ENCODE peak calls at places on chromosomes 12 and 14, in nine cellular contexts. J is NCI-H524; H is EL; Y is NCI-H460; Z is stimulated activated CD4-positive, alpha-beta T cell treated with anti-CD3 and anti-CD28 coated beads, Interleukin-4, amount 100 ng/mL, for 24 hours; U is fibroblast of villous mesenchyme; T is HFF-Myc; X is ureter; Q is bronchial epithelial cell. C is an unnamed sample.

GRCh38 chr14:104362761-104363605 is 216.6 kb upstream of the C14orf180 start:
- DNase-seq in Y (no peak), Q (no peak), X (no peak), H (no peak), T (no peak), U (no peak), J (no peak), Z (no peak), C (no peak)

GRCh38 chr12:79773896-79774295 is 83.1 kb upstream of the PAWR start:
- DNase-seq in U (no peak), Y (no peak), J (no peak), H (no peak), Z (no peak), T (no peak), X (no peak), Q (no peak), C (no peak)

GRCh38 chr12:109606261-109607028 is 32.9 kb downstream of the MVK start:
- DNase-seq in X (no peak), Z (no peak), Q (no peak), T (no peak), U (no peak), H (no peak), J (peak; percentile 80), Y (no peak), C (no peak)

GRCh38 chr12:113932411-113933196 is 33.5 kb downstream of the RBM19 start:
- DNase-seq in Y (no peak), Z (no peak), Q (no peak), H (no peak), U (peak; percentile 35), T (no peak), J (no peak), X (no peak), C (no peak)

GRCh38 chr12:89345830-89346740 is 6.2 kb downstream of the DUSP6 start:
- DNase-seq in Q (peak; percentile 80), T (peak; percentile 86), Y (no peak), J (peak; percentile 71), X (peak; percentile 65), U (peak; percentile 80), H (peak; percentile 59), Z (peak; percentile 40), C (peak; percentile 97)

GRCh38 chr14:55097894-55098560 is 31.0 kb upstream of the LGALS3 start:
- DNase-seq in H (no peak), X (no peak), Q (peak; percentile 69), Y (no peak), Z (peak; percentile 71), J (no peak), T (no peak), U (no peak), C (no peak)

GRCh38 chr14:104749958-104750529 is 2.9 kb upstream of the SIVA1 start:
- DNase-seq in X (no peak), Y (no peak), U (no peak), Z (no peak), H (peak; percentile 65), T (no peak), Q (peak; percentile 50), J (no peak), C (no peak)

GRCh38 chr12:110821917-110822316 is 24.9 kb upstream of the CCDC63 start:
- DNase-seq in J (no peak), Q (no peak), Z (no peak), X (no peak), T (no peak), H (no peak), U (no peak), Y (no peak), C (no peak)

GRCh38 chr12:116337312-116337711 is 59.8 kb upstream of the MED13L start:
- DNase-seq in Y (no peak), T (no peak), X (no peak), J (no peak), H (no peak), Q (no peak), U (no peak), Z (no peak), C (no peak)

GRCh38 chr14:64440494-64440893 is 24.8 kb upstream of the AKAP5 start:
- DNase-seq in H (peak; percentile 32), Q (no peak), X (no peak), Z (no peak), T (no peak), J (no peak), Y (no peak), U (peak; percentile 66), C (no peak)

GRCh38 chr14:20667957-20668356 is 16.4 kb upstream of the RNASE4 start:
- DNase-seq in Q (no peak), X (no peak), Y (no peak), T (no peak), H (no peak), U (no peak), Z (no peak), J (no peak), C (no peak)

GRCh38 chr12:68263366-68263765 is 10.0 kb upstream of the IL22 start:
- DNase-seq in Q (no peak), H (peak; percentile 52), T (no peak), U (peak; percentile 43), J (no peak), X (no peak), Z (no peak), Y (no peak), C (no peak)

GRCh38 chr12:91681751-91682150 is 463.9 kb downstream of the BTG1 start:
- DNase-seq in U (no peak), Y (no peak), H (no peak), J (no peak), Z (no peak), Q (no peak), X (no peak), T (no peak), C (no peak)

GRCh38 chr14:68795602-68796417 is 2.9 kb upstream of the ZFP36L1 start:
- DNase-seq in T (no peak), Q (peak; percentile 52), Y (peak; percentile 65), Z (peak; percentile 84), X (peak; percentile 85), J (peak; percentile 30), U (peak; percentile 74), H (peak; percentile 76), C (no peak)

GRCh38 chr14:104816678-104816945 is 15.7 kb downstream of the ZBTB42 start:
- DNase-seq in Q (no peak), T (no peak), H (no peak), X (no peak), Z (no peak), Y (no peak), U (no peak), J (no peak), C (no peak)

GRCh38 chr12:84508325-84508861 is 404.2 kb downstream of the SLC6A15 start:
- DNase-seq in H (peak; percentile 84), Y (peak; percentile 50), X (peak; percentile 46), Z (no peak), Q (peak; percentile 90), U (peak; percentile 42), T (peak; percentile 79), J (no peak), C (no peak)

GRCh38 chr14:96762650-96763049 is 34.5 kb upstream of the VRK1 start:
- DNase-seq in T (peak; percentile 27), X (no peak), Z (peak; percentile 30), H (peak; percentile 61), J (peak; percentile 85), Y (peak; percentile 61), U (peak; percentile 58), Q (peak; percentile 86), C (no peak)

GRCh38 chr12:50102186-50102585 is 1.6 kb upstream of the GPD1 start:
- DNase-seq in Z (no peak), H (no peak), U (no peak), Y (no peak), X (no peak), T (no peak), J (no peak), Q (no peak), C (no peak)

GRCh38 chr14:29925736-29926135 is 1.9 kb downstream of the PRKD1 start:
- DNase-seq in Z (no peak), X (no peak), H (peak; percentile 47), T (no peak), J (no peak), Y (no peak), Q (no peak), U (no peak), C (no peak)

GRCh38 chr12:80946591-80946990 is 8.9 kb upstream of the LIN7A start:
- DNase-seq in J (no peak), X (no peak), Q (peak; percentile 12), T (no peak), Y (no peak), H (no peak), Z (no peak), U (no peak), C (no peak)

GRCh38 chr12:47085815-47086252 is 6.1 kb upstream of the AMIGO2 start:
- DNase-seq in Z (peak; percentile 53), U (peak; percentile 81), Y (peak; percentile 36), J (no peak), H (peak; percentile 82), T (no peak), X (no peak), Q (peak; percentile 77), C (peak; percentile 35)

GRCh38 chr12:56223571-56224101 is 506 bp upstream of the NABP2 start:
- DNase-seq in J (no peak), X (no peak), U (no peak), Y (no peak), T (no peak), H (no peak), Q (no peak), Z (no peak), C (no peak)

GRCh38 chr14:104285483-104285790 is 147.1 kb downstream of the KIF26A start:
- DNase-seq in X (no peak), H (no peak), U (no peak), Q (no peak), Z (no peak), T (no peak), Y (no peak), J (no peak), C (no peak)

GRCh38 chr14:104350463-104351185 is 212.2 kb downstream of the KIF26A start:
- DNase-seq in T (no peak), Z (no peak), H (no peak), Q (no peak), Y (no peak), J (no peak), X (peak; percentile 46), U (no peak), C (no peak)

GRCh38 chr12:25256005-25256404 is 5.3 kb upstream of the KRAS start:
- DNase-seq in J (no peak), T (no peak), Z (no peak), X (no peak), Q (no peak), Y (no peak), H (no peak), U (no peak), C (no peak)

GRCh38 chr14:70827366-70828151 is 18.2 kb upstream of the MAP3K9 start:
- DNase-seq in X (no peak), U (no peak), Z (no peak), J (no peak), Y (no peak), T (no peak), Q (peak; percentile 44), H (peak; percentile 9), C (no peak)

GRCh38 chr14:25056688-25057078 is 6.7 kb upstream of the STXBP6 start:
- DNase-seq in U (no peak), Y (no peak), Q (no peak), T (no peak), H (peak; percentile 17), X (no peak), Z (no peak), J (no peak), C (no peak)

C was measured in pulmonary artery endothelial cell.